ENCODE peak calls at places on chromosome 12, in nine cellular contexts. H, V, I, L, N, P, Z, U and O are unnamed samples.

GRCh38 chr12:109267361-109267760 is 41.7 kb downstream of the FOXN4 start:
- DNase-seq in H (no peak), V (no peak), I (no peak), L (no peak), N (no peak), P (no peak), Z (no peak), U (no peak), O (no peak)

GRCh38 chr12:31224768-31225448 is 101.0 kb downstream of the SINHCAF start:
- DNase-seq in H (no peak), V (no peak), I (no peak), L (no peak), N (no peak), P (no peak), Z (no peak), U (no peak), O (no peak)

GRCh38 chr12:41008472-41008871 is 179.6 kb upstream of the PDZRN4 start:
- DNase-seq in H (no peak), V (no peak), I (no peak), L (no peak), N (no peak), P (no peak), Z (no peak), U (no peak), O (no peak)

GRCh38 chr12:62256408-62257079 is 3.7 kb upstream of the USP15 start:
- DNase-seq in H (no peak), V (no peak), I (no peak), L (no peak), N (no peak), P (peak), Z (peak), U (no peak), O (no peak)

GRCh38 chr12:124764870-124765570 is 98.6 kb downstream of the SCARB1 start:
- DNase-seq in H (no peak), V (no peak), I (no peak), L (no peak), N (no peak), P (no peak), Z (peak), U (peak), O (no peak)

GRCh38 chr12:12266389-12266872 is 413 bp downstream of the LRP6 start:
- DNase-seq in H (no peak), V (no peak), I (no peak), L (peak), N (no peak), P (no peak), Z (no peak), U (no peak), O (peak)

GRCh38 chr12:121475279-121475678 is 75.4 kb downstream of the RNF34 start:
- DNase-seq in H (no peak), V (no peak), I (no peak), L (no peak), N (no peak), P (no peak), Z (no peak), U (no peak), O (no peak)

GRCh38 chr12:9064201-9064814 is 51.4 kb downstream of the A2M start:
- DNase-seq in H (peak), V (peak), I (peak), L (peak), N (peak), P (peak), Z (peak), U (peak), O (peak)

GRCh38 chr12:92747151-92747550 is 44.4 kb downstream of the PLEKHG7 start:
- DNase-seq in H (no peak), V (no peak), I (no peak), L (no peak), N (no peak), P (no peak), Z (no peak), U (no peak), O (no peak)

GRCh38 chr12:47226199-47226598 is 146.4 kb upstream of the AMIGO2 start:
- DNase-seq in H (no peak), V (no peak), I (no peak), L (no peak), N (no peak), P (no peak), Z (no peak), U (no peak), O (no peak)

GRCh38 chr12:125954362-125954761 is 889.1 kb downstream of the AACS start:
- DNase-seq in H (no peak), V (no peak), I (no peak), L (no peak), N (no peak), P (no peak), Z (no peak), U (no peak), O (no peak)

GRCh38 chr12:47817272-47818006 is 2.3 kb downstream of the HDAC7 start:
- DNase-seq in H (peak), V (peak), I (no peak), L (no peak), N (no peak), P (no peak), Z (no peak), U (no peak), O (no peak)

GRCh38 chr12:108576660-108577234 is 14.4 kb downstream of the ISCU start:
- DNase-seq in H (no peak), V (no peak), I (no peak), L (no peak), N (no peak), P (no peak), Z (no peak), U (no peak), O (no peak)

GRCh38 chr12:131510431-131510830 is 200.5 kb upstream of the SFSWAP start:
- DNase-seq in H (no peak), V (no peak), I (no peak), L (no peak), N (no peak), P (no peak), Z (no peak), U (no peak), O (no peak)

GRCh38 chr12:78146365-78146772 is 315.7 kb downstream of the NAV3 start:
- DNase-seq in H (no peak), V (no peak), I (no peak), L (no peak), N (no peak), P (no peak), Z (no peak), U (peak), O (no peak)

GRCh38 chr12:108828774-108829173 is 28.6 kb downstream of the SSH1 start:
- DNase-seq in H (no peak), V (no peak), I (no peak), L (peak), N (no peak), P (no peak), Z (no peak), U (peak), O (peak)

GRCh38 chr12:58487280-58488141 is 432.8 kb downstream of the LRIG3 start:
- DNase-seq in H (no peak), V (no peak), I (no peak), L (no peak), N (no peak), P (no peak), Z (no peak), U (peak), O (no peak)

GRCh38 chr12:65779091-65779642 is 45.1 kb upstream of the HMGA2 start:
- DNase-seq in H (no peak), V (no peak), I (no peak), L (no peak), N (no peak), P (no peak), Z (no peak), U (peak), O (peak)

GRCh38 chr12:58939399-58940100 is 19.2 kb upstream of the LRIG3 start:
- DNase-seq in H (no peak), V (no peak), I (no peak), L (no peak), N (no peak), P (no peak), Z (no peak), U (no peak), O (no peak)

GRCh38 chr12:2212971-2213869 is 160.4 kb downstream of the CACNA1C start:
- DNase-seq in H (no peak), V (no peak), I (no peak), L (no peak), N (no peak), P (peak), Z (peak), U (no peak), O (no peak)

GRCh38 chr12:117367006-117367638 is 5.7 kb upstream of the NOS1 start:
- DNase-seq in H (no peak), V (peak), I (peak), L (peak), N (peak), P (no peak), Z (peak), U (peak), O (peak)

GRCh38 chr12:1688086-1688710 is 2.7 kb upstream of the ADIPOR2 start:
- DNase-seq in H (no peak), V (no peak), I (no peak), L (no peak), N (no peak), P (no peak), Z (no peak), U (no peak), O (no peak)

GRCh38 chr12:6226701-6227096 is 26.5 kb downstream of the CD9 start:
- DNase-seq in H (peak), V (no peak), I (no peak), L (peak), N (no peak), P (peak), Z (no peak), U (no peak), O (no peak)

GRCh38 chr12:31118347-31118830 is 44.7 kb downstream of the DDX11 start:
- DNase-seq in H (no peak), V (peak), I (no peak), L (no peak), N (no peak), P (peak), Z (no peak), U (no peak), O (peak)

GRCh38 chr12:3994500-3994899 is 121.3 kb upstream of the PARP11 start:
- DNase-seq in H (no peak), V (no peak), I (no peak), L (no peak), N (no peak), P (no peak), Z (no peak), U (no peak), O (no peak)

GRCh38 chr12:49622501-49623141 is 740 bp upstream of the PRPF40B start:
- DNase-seq in H (no peak), V (peak), I (peak), L (no peak), N (peak), P (no peak), Z (peak), U (peak), O (peak)

GRCh38 chr12:30870491-30871265 is 55.9 kb upstream of the TSPAN11 start:
- DNase-seq in H (no peak), V (no peak), I (no peak), L (no peak), N (no peak), P (no peak), Z (no peak), U (no peak), O (no peak)

GRCh38 chr12:27330846-27331245 is 1.8 kb upstream of the BMAL2 start:
- DNase-seq in H (no peak), V (no peak), I (no peak), L (no peak), N (no peak), P (no peak), Z (no peak), U (no peak), O (no peak)

GRCh38 chr12:69994593-69995222 is 169.7 kb downstream of the MYRFL start:
- DNase-seq in H (no peak), V (no peak), I (no peak), L (no peak), N (peak), P (no peak), Z (peak), U (no peak), O (no peak)

GRCh38 chr12:82517027-82517426 is 158.7 kb downstream of the METTL25 start:
- DNase-seq in H (no peak), V (no peak), I (no peak), L (no peak), N (no peak), P (no peak), Z (peak), U (peak), O (no peak)

GRCh38 chr12:120321382-120322202 is 6.0 kb downstream of the PLA2G1B start:
- DNase-seq in H (peak), V (no peak), I (no peak), L (no peak), N (peak), P (no peak), Z (peak), U (no peak), O (no peak)

GRCh38 chr12:59708059-59708458 is 112.2 kb downstream of the SLC16A7 start:
- DNase-seq in H (no peak), V (no peak), I (no peak), L (no peak), N (no peak), P (no peak), Z (no peak), U (peak), O (peak)

DNA sequence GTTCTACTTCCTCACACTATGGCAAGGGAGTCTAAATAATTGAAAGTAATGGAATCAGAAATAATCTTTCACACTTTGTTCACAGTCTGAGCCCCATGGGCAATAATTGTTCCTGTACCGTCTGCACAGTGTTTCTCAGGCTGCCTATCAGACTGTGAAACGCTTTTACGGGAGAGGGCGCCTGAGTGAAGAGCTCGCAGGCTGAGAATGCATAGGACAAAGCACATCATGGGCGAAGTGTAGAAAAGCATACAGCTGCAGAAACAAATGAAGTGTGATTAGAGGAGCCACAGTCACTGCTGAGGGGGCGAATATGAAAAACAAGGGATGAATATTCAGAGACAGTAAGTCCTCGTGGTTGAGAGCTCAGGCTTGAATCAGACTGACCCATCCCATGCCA is 438.3 kb upstream of the DCN start:
- DNase-seq in H (no peak), V (no peak), I (no peak), L (no peak), N (no peak), P (no peak), Z (no peak), U (no peak), O (no peak)
- TF ChIP-seq CTCF in H (no peak), V (no peak), I (no peak), L (peak), N (no peak), P (no peak), Z (no peak), U (peak), O (no peak)

GRCh38 chr12:111406474-111407370 is 999 bp downstream of the SH2B3 start:
- DNase-seq in H (peak), V (no peak), I (no peak), L (peak), N (no peak), P (peak), Z (peak), U (no peak), O (no peak)

GRCh38 chr12:111404362-111405148 is 1.2 kb upstream of the SH2B3 start:
- DNase-seq in H (no peak), V (no peak), I (no peak), L (peak), N (no peak), P (no peak), Z (peak), U (no peak), O (no peak)

GRCh38 chr12:111405856-111406473 is at the start of gene SH2B3:
- DNase-seq in H (no peak), V (peak), I (no peak), L (no peak), N (no peak), P (no peak), Z (no peak), U (peak), O (no peak)

GRCh38 chr12:111407371-111408115 is 1.8 kb downstream of the SH2B3 start:
- DNase-seq in H (no peak), V (no peak), I (no peak), L (no peak), N (no peak), P (no peak), Z (no peak), U (no peak), O (no peak)

GRCh38 chr12:111405149-111405855 is 421 bp upstream of the SH2B3 start:
- DNase-seq in H (peak), V (peak), I (peak), L (peak), N (peak), P (peak), Z (peak), U (peak), O (peak)
- TF ChIP-seq CTCF in H (peak), V (peak), I (peak), L (peak), N (no peak), P (peak), Z (peak), U (peak), O (peak)

GRCh38 chr12:102694913-102695312 is 214.6 kb upstream of the IGF1 start:
- DNase-seq in H (no peak), V (no peak), I (no peak), L (no peak), N (peak), P (no peak), Z (no peak), U (no peak), O (no peak)
- TF ChIP-seq CTCF in H (no peak), V (no peak), I (no peak), L (no peak), N (no peak), P (no peak), Z (no peak), U (no peak), O (no peak)

DNA sequence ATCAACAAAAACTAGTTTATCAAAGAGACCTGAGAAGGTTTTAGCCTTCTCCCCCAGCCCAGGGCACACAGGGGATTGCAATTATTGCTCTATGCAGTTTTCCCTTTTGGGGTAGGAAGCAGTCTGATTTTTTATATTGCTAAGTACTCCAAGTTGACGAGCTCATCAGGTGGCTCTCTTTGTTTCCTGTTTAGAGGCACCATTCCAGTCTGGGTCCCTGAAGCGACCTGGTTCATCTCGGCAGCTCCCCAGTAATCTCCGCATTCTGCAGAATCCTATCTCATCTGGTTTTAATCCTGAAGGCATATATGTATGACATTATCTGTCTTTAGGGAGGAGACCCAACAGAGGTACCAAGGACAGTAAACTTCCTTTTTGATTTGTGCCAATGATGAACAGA is 56.3 kb downstream of the BHLHE41 start:
- DNase-seq in H (no peak), V (no peak), I (no peak), L (no peak), N (no peak), P (no peak), Z (no peak), U (no peak), O (no peak)
- TF ChIP-seq CTCF in H (no peak), V (no peak), I (no peak), L (no peak), N (no peak), P (no peak), Z (no peak), U (no peak), O (no peak)

DNA sequence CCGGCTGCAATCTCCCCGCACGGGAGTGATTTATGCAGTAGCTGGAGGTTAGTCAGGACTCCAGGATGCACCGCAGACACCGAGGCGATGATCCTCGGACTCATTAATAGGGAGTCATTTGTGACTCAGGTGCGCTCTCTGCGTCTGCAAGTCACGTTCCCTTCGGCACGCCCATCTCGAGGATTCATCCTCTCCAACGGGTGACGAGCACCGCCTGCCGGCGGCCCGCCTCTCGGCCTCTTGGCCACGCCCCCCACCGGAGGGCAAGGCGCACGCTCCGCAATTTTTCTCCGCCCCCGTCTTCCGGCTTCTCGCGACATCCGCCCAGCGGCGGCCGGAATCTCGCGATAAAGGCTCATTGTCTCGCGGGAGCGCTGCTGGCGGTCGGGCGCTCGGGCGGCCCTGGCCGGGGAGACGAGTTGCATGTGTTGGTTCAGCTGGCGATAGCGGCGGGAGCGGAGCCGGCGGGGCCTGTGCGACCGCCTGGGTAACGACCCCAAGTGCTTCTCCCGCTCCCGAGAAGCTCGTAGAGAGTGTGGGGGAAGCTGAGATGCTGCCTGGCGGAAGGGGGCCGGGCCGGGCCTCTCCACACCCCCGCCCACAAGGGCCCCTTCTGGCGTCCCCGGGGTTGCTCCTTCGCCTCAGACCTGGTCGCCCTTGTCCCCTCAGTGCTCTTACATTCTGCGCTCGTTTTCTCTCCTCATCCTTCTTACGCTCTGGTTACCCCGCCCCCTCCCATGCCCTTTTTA is at the start of gene DENR:
- DNase-seq in H (peak), V (peak), I (peak), L (peak), N (peak), P (peak), Z (peak), U (peak), O (peak)
- TF ChIP-seq CTCF in H (peak), V (peak), I (peak), L (peak), N (no peak), P (peak), Z (peak), U (peak), O (peak)

GRCh38 chr12:50672158-50672557 is 91.7 kb upstream of the ATF1 start:
- DNase-seq in H (no peak), V (no peak), I (no peak), L (no peak), N (no peak), P (no peak), Z (no peak), U (no peak), O (no peak)
- TF ChIP-seq CTCF in H (no peak), V (no peak), I (no peak), L (no peak), N (no peak), P (no peak), Z (no peak), U (no peak), O (no peak)

DNA sequence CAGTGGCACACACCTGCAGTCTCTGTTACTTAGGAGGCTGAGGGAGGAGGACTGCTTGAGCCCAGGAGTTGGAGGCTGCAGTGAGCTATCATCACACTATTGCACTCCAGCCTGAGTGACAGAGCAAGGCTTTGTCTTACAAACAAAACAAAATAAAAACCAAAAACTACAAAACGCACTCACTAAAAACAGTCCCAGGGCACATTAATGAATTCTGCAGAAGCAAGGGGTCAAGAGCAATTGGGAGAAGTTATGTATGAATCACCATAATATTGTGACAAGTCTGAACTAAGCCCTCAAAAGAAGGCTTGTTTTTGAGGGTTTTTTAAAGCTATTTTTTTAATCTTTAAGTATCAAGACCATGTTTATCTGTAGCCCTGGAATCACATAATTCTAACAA is 201.1 kb downstream of the MED13L start:
- DNase-seq in H (no peak), V (no peak), I (no peak), L (no peak), N (no peak), P (no peak), Z (no peak), U (no peak), O (peak)
- TF ChIP-seq CTCF in H (no peak), V (no peak), I (no peak), L (no peak), N (no peak), P (no peak), Z (no peak), U (no peak), O (no peak)

GRCh38 chr12:22173154-22173553 is 127.1 kb downstream of the CMAS start:
- DNase-seq in H (no peak), V (peak), I (no peak), L (no peak), N (no peak), P (no peak), Z (no peak), U (no peak), O (peak)
- TF ChIP-seq CTCF in H (no peak), V (no peak), I (no peak), L (no peak), N (no peak), P (no peak), Z (no peak), U (no peak), O (no peak)

GRCh38 chr12:112299704-112300103 is 82.5 kb downstream of the HECTD4 start:
- DNase-seq in H (no peak), V (no peak), I (no peak), L (no peak), N (no peak), P (no peak), Z (no peak), U (no peak), O (no peak)

GRCh38 chr12:112297188-112297587 is 85.0 kb downstream of the HECTD4 start:
- DNase-seq in H (no peak), V (no peak), I (no peak), L (no peak), N (no peak), P (no peak), Z (no peak), U (no peak), O (no peak)

GRCh38 chr12:112296183-112296582 is 86.0 kb downstream of the HECTD4 start:
- DNase-seq in H (no peak), V (no peak), I (no peak), L (no peak), N (no peak), P (no peak), Z (no peak), U (no peak), O (no peak)

GRCh38 chr12:112294793-112295192 is 87.4 kb downstream of the HECTD4 start:
- DNase-seq in H (no peak), V (no peak), I (no peak), L (no peak), N (no peak), P (no peak), Z (no peak), U (peak), O (no peak)
- TF ChIP-seq CTCF in H (no peak), V (no peak), I (no peak), L (peak), N (no peak), P (no peak), Z (no peak), U (no peak), O (no peak)